ENCODE peak calls at places on chromosomes 16 and 17, in four cellular contexts. R is endothelial cell of umbilical vein, L is colonic mucosa, Z is lower leg skin. F is an unnamed sample.
A peak's percentile ranks its signal among the peaks of the same experiment; 100 is the strongest.

GRCh38 chr17:16040710-16041251 is 41.2 kb downstream of the TTC19 start:
- DNase-seq in R (peak; percentile 12), Z (no peak), L (peak; percentile 31), F (no peak)

GRCh38 chr17:74337834-74338500 is 11.9 kb downstream of the KIF19 start:
- DNase-seq in R (no peak), Z (no peak), L (no peak), F (no peak)

GRCh38 chr17:301681-302299 is 50.8 kb downstream of the RPH3AL start:
- DNase-seq in R (no peak), Z (no peak), L (peak; percentile 51), F (no peak)

GRCh38 chr17:15398736-15399331 is 57.4 kb upstream of the TEKT3 start:
- DNase-seq in L (no peak), Z (peak; percentile 63), R (peak; percentile 5), F (no peak)

GRCh38 chr17:31524926-31525800 is 133.7 kb downstream of the RAB11FIP4 start:
- DNase-seq in R (peak; percentile 51), L (peak; percentile 87), Z (peak; percentile 69), F (peak; percentile 93)

GRCh38 chr16:19844945-19845641 is 39.6 kb downstream of the GPRC5B start:
- DNase-seq in R (no peak), L (no peak), Z (peak; percentile 36), F (no peak)

GRCh38 chr17:82281076-82281475 is 7.6 kb upstream of the CSNK1D start:
- DNase-seq in L (no peak), R (no peak), Z (no peak), F (no peak)

GRCh38 chr17:6706996-6707395 is 6.2 kb downstream of the SLC13A5 start:
- DNase-seq in Z (no peak), L (no peak), R (no peak), F (no peak)

GRCh38 chr17:78717431-78717980 is 64.6 kb downstream of the CYTH1 start:
- DNase-seq in L (no peak), Z (no peak), R (peak; percentile 44), F (no peak)

GRCh38 chr16:11497329-11497805 is 89.4 kb downstream of the LITAF start:
- DNase-seq in L (peak; percentile 78), Z (peak; percentile 85), R (peak; percentile 84), F (no peak)

GRCh38 chr17:30380106-30380420 is 1.3 kb downstream of the CPD start:
- DNase-seq in L (no peak), Z (no peak), R (peak; percentile 15), F (no peak)

GRCh38 chr17:19946921-19947320 is 30.7 kb downstream of the AKAP10 start:
- DNase-seq in Z (no peak), R (no peak), L (no peak), F (no peak)

GRCh38 chr16:87560428-87561199 is 41.7 kb upstream of the JPH3 start:
- DNase-seq in R (no peak), Z (peak; percentile 48), L (peak; percentile 73), F (no peak)

GRCh38 chr17:34398990-34399389 is 36.0 kb upstream of the CCL1 start:
- DNase-seq in L (no peak), R (no peak), Z (no peak), F (no peak)

GRCh38 chr16:28882476-28883180 is 4.3 kb downstream of the ATP2A1 start:
- DNase-seq in Z (no peak), L (no peak), R (no peak), F (no peak)

GRCh38 chr16:27248036-27248435 is 20.5 kb downstream of the NSMCE1 start:
- DNase-seq in L (no peak), Z (no peak), R (peak; percentile 40), F (no peak)

GRCh38 chr17:235831-236640 is 54.6 kb upstream of the DOC2B start:
- DNase-seq in Z (no peak), L (peak; percentile 14), R (no peak), F (no peak)

GRCh38 chr17:31313982-31314787 is at the start of gene EVI2B:
- DNase-seq in Z (no peak), R (peak; percentile 78), L (no peak), F (no peak)

GRCh38 chr17:48561894-48562810 is 16.0 kb downstream of the HOXB4 start:
- DNase-seq in Z (no peak), L (no peak), R (no peak), F (no peak)

GRCh38 chr17:8832711-8833352 is 33.7 kb upstream of the MFSD6L start:
- DNase-seq in R (no peak), L (peak; percentile 47), Z (no peak), F (peak; percentile 67)

GRCh38 chr16:88392111-88392510 is 9.4 kb downstream of the ZNF469 start:
- DNase-seq in L (no peak), Z (no peak), R (no peak), F (no peak)

GRCh38 chr17:14768923-14769322 is 468.0 kb downstream of the HS3ST3B1 start:
- DNase-seq in Z (no peak), R (no peak), L (no peak), F (no peak)

GRCh38 chr16:69179255-69180010 is 7.5 kb upstream of the SNTB2 start:
- DNase-seq in Z (peak; percentile 83), R (peak; percentile 89), L (peak; percentile 85), F (no peak)

GRCh38 chr16:87178977-87179376 is 138.2 kb downstream of the C16orf95 start:
- DNase-seq in R (peak; percentile 97), Z (no peak), L (no peak), F (no peak)

GRCh38 chr16:75264531-75264998 is 13.1 kb upstream of the BCAR1 start:
- DNase-seq in Z (no peak), R (peak; percentile 70), L (no peak), F (no peak)

GRCh38 chr17:75610103-75610984 is 22.7 kb downstream of the MYO15B start:
- DNase-seq in R (no peak), Z (no peak), L (peak; percentile 92), F (no peak)

GRCh38 chr17:40462343-40463121 is 19.3 kb downstream of the IGFBP4 start:
- DNase-seq in R (no peak), L (no peak), Z (no peak), F (no peak)

GRCh38 chr16:50332599-50332998 is 36.2 kb downstream of the BRD7 start:
- DNase-seq in L (no peak), Z (no peak), R (no peak), F (no peak)

GRCh38 chr16:31869511-31870201 is 4.0 kb upstream of the ZNF267 start:
- DNase-seq in R (peak; percentile 97), L (peak; percentile 56), Z (peak; percentile 82), F (no peak)

GRCh38 chr17:50290074-50290702 is 15.9 kb downstream of the TMEM92 start:
- DNase-seq in R (peak; percentile 90), Z (peak; percentile 89), L (peak; percentile 82), F (no peak)

GRCh38 chr17:37779554-37779953 is 34.7 kb upstream of the HNF1B start:
- DNase-seq in R (no peak), L (no peak), Z (no peak), F (no peak)

GRCh38 chr17:81082177-81083073 is 47.5 kb downstream of the BAIAP2 start:
- DNase-seq in L (no peak), Z (no peak), R (peak; percentile 5), F (no peak)

GRCh38 chr16:53043986-53044571 is 8.6 kb downstream of the CHD9NB start:
- DNase-seq in R (no peak), L (peak; percentile 52), Z (no peak), F (no peak)

GRCh38 chr17:65586899-65587298 is 25.5 kb upstream of the AXIN2 start:
- DNase-seq in R (no peak), L (no peak), Z (no peak), F (no peak)

GRCh38 chr17:65587602-65588193 is 26.2 kb upstream of the AXIN2 start:
- DNase-seq in L (no peak), Z (no peak), R (no peak), F (no peak)

GRCh38 chr17:65589321-65589720 is 27.9 kb upstream of the AXIN2 start:
- DNase-seq in Z (no peak), L (no peak), R (no peak), F (no peak)

GRCh38 chr17:65584604-65585521 is 23.4 kb upstream of the AXIN2 start:
- DNase-seq in Z (no peak), L (no peak), R (no peak), F (no peak)

DNA sequence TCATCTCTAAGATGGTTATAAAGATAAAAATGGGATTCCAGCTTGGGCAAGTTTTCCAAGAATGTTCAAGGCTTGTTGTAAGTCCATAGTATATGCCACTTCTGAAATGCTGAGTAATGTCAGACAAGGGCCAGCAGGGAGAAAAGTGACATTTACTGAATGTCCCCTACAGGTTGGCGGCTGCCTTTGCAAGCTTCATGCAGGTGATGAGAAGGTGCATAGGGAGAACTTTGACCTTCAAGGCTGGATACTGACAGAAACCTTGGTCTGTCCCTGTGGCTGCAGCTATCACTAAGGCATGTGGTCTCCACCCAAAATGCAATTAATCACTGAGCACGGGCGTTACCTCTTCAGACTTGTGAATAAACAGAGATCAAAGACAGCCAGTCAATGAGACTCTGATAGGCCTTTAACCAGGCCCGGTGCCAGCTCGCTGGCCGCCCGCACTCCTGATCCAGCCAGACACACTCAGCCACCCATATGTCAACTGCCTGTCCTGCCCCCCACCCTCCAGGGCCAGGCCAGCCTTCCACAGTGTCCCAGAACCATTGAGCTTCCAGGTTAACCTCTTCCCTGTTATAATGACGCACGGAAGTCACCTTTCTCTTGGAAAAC is 26.9 kb upstream of the AXIN2 start:
- DNase-seq in L (peak; percentile 86), Z (no peak), R (no peak), F (no peak)
- TF ChIP-seq CTCF in L (no peak), Z (no peak), R (no peak), F (peak; percentile 41)

DNA sequence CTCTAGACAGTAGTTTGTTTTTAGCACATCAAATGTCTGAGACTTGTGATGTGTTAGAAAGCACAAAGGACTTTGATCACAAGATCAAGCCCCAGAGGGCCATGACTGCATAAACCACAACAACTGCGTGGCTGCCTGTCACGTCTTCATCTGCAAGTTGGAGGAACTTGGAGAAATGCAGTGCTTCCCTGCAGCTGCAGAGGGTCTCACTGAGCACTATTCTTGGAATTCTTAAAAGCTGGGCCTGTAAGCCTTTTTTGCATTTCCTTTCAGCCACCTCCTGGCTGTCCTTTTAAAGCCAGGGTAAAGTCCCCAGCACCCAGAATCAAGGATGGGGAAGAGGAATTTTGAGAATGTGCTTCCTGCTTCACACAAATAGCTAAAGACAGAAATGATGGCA is 431.3 kb downstream of the MAF start:
- DNase-seq in Z (no peak), R (no peak), L (no peak), F (no peak)
- TF ChIP-seq CTCF in Z (no peak), R (no peak), L (no peak), F (no peak)

GRCh38 chr16:73323880-73324279 is 276.0 kb upstream of the ZFHX3 start:
- DNase-seq in R (no peak), L (no peak), Z (peak; percentile 23), F (no peak)

GRCh38 chr16:73326221-73326620 is 278.3 kb upstream of the ZFHX3 start:
- DNase-seq in R (no peak), Z (no peak), L (no peak), F (no peak)

GRCh38 chr16:73326770-73327470 is 279.0 kb upstream of the ZFHX3 start:
- DNase-seq in R (no peak), Z (no peak), L (no peak), F (no peak)

GRCh38 chr16:73329363-73330306 is 281.7 kb upstream of the ZFHX3 start:
- DNase-seq in R (no peak), Z (no peak), L (peak; percentile 22), F (no peak)
- TF ChIP-seq CTCF in R (no peak), Z (no peak), L (no peak), F (peak; percentile 43)

DNA sequence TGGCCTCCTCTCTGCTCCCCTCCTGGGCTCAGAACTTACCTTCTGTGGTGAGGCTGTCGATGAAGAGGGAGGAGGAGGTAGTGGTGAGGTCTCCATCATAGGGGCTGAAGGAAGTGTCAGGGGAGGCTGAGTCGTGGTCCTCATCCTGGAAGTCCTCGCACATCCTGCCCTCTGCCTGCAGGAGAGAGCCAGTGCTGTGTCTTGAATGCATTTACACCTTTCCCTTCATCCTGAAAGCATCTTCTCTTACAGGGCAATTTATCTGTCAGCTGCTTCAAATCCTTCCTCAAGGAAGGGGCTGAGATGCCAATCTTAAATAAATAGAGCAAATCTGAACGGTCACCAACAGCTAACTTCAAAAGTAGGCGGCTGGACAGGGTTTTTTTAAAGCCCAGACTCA is 73.6 kb downstream of the PLXDC1 start:
- DNase-seq in Z (no peak), R (no peak), L (no peak), F (no peak)
- TF ChIP-seq CTCF in Z (no peak), R (no peak), L (no peak), F (no peak)

F was measured in type B pancreatic cell.